ENCODE peak calls at places on chromosomes 2 and 18, in eight cellular contexts. S, A, E, U, K, M, C and B are unnamed samples.

GRCh38 chr18:46660955-46661749 is 4.1 kb upstream of the LOXHD1 start:
- DNase-seq in K (peak), C (peak), S (peak), A (no peak), U (no peak), E (peak), M (peak), B (peak)

GRCh38 chr18:24128700-24129099 is 10.2 kb upstream of the CABYR start:
- DNase-seq in U (no peak), A (no peak), K (no peak), M (no peak), S (no peak), E (peak), C (no peak), B (no peak)

GRCh38 chr18:58556333-58557012 is 72.4 kb downstream of the ALPK2 start:
- DNase-seq in S (no peak), K (peak), C (no peak), A (no peak), U (peak), M (peak), E (no peak), B (peak)

GRCh38 chr2:218983263-218983970 is 1.6 kb downstream of the FEV start:
- DNase-seq in C (no peak), A (no peak), S (no peak), E (no peak), K (no peak), U (no peak), M (peak), B (no peak)

GRCh38 chr2:173076557-173077345 is 1.1 kb downstream of the MAP3K20 start:
- DNase-seq in E (peak), S (peak), M (peak), C (peak), A (peak), K (peak), U (no peak), B (peak)

GRCh38 chr2:24382363-24383021 is 22.2 kb upstream of the ITSN2 start:
- DNase-seq in E (peak), K (peak), A (peak), C (peak), U (peak), S (peak), M (peak), B (peak)

GRCh38 chr2:221276033-221276432 is 296.1 kb downstream of the EPHA4 start:
- DNase-seq in E (no peak), K (no peak), U (no peak), M (no peak), A (no peak), C (no peak), S (no peak), B (no peak)

GRCh38 chr18:48709371-48709770 is 170.5 kb downstream of the CTIF start:
- DNase-seq in K (no peak), C (no peak), M (peak), A (no peak), S (no peak), U (no peak), E (no peak), B (no peak)

GRCh38 chr2:192354512-192355244 is 159.9 kb upstream of the TMEFF2 start:
- DNase-seq in C (no peak), E (no peak), S (no peak), U (no peak), A (no peak), K (no peak), M (no peak), B (no peak)

GRCh38 chr2:120712180-120712678 is 23.4 kb upstream of the GLI2 start:
- DNase-seq in K (no peak), C (no peak), M (peak), A (no peak), U (no peak), E (peak), S (no peak), B (peak)

GRCh38 chr2:31429759-31430438 is 15.4 kb upstream of the XDH start:
- DNase-seq in S (no peak), C (no peak), A (no peak), M (no peak), K (no peak), E (peak), U (no peak), B (no peak)

GRCh38 chr2:3024401-3024935 is 353.1 kb downstream of the EIPR1 start:
- DNase-seq in U (no peak), C (no peak), S (no peak), M (peak), A (no peak), K (no peak), E (no peak), B (no peak)

GRCh38 chr2:205995260-205995659 is 90.7 kb downstream of the INO80D start:
- DNase-seq in E (no peak), C (no peak), A (no peak), S (no peak), K (no peak), M (no peak), U (no peak), B (no peak)

GRCh38 chr2:56713161-56713676 is 529.4 kb downstream of the CCDC85A start:
- DNase-seq in S (no peak), K (peak), E (peak), U (no peak), C (no peak), A (no peak), M (no peak), B (no peak)

GRCh38 chr2:43717323-43717722 is 41.1 kb upstream of the C1GALT1C1L start:
- DNase-seq in E (no peak), M (no peak), S (no peak), K (no peak), U (no peak), A (no peak), C (no peak), B (no peak)

GRCh38 chr2:39682078-39682477 is 16.4 kb downstream of the TMEM178A start:
- DNase-seq in E (no peak), A (no peak), S (no peak), K (no peak), C (no peak), U (no peak), M (no peak), B (peak)

GRCh38 chr18:54945726-54946125 is 13.5 kb downstream of the CCDC68 start:
- DNase-seq in M (no peak), K (no peak), A (no peak), S (no peak), E (no peak), U (no peak), C (no peak), B (no peak)

DNA sequence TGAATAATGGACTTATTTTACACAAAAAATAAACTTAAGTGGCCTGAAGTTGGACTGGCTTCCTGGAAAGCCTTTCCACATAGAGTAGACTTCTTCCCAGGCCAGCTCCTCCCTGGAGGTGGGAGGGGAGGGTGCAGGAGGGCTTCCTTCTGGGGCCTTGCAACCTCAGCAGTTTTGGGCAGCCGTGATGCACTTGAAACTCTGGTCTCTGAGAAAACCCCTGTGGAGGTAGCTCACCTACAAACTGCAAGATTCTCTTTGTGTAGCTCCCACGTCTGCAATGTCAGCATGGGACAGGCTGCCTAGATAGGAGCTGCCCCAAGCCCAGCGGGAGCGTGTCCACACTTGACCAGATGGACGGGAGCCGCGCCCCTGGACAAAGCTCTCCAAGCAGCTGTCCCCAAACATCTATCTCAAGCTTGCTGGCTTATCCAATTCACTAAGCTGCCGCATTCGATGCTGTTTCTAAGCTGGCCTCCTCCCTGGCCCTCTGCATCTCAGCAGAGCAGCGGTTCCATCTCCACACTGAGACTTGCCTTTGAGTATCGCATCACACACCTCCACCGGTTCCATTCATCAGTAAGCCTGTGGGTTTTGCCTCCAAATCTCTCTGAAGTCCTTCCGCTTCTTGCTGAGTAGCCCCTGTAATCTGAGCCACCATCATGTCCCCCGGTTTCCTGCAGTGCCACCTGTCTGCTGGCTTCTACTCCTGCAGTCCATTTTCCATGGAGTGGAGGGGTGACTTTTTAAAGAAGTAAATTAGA is 1.6 kb upstream of the LPIN1 start:
- DNase-seq in K (peak), C (no peak), S (peak), U (peak), E (peak), A (peak), M (peak), B (peak)
- TF ChIP-seq CTCF in K (peak), C (peak), S (peak), U (peak), E (peak), A (peak), M (peak), B (peak)

GRCh38 chr2:223654384-223654915 is 52.3 kb upstream of the SCG2 start:
- DNase-seq in E (peak), K (no peak), M (no peak), S (no peak), A (no peak), U (no peak), C (no peak), B (peak)
- TF ChIP-seq CTCF in E (no peak), K (no peak), M (no peak), S (no peak), A (no peak), U (no peak), C (no peak), B (no peak)

DNA sequence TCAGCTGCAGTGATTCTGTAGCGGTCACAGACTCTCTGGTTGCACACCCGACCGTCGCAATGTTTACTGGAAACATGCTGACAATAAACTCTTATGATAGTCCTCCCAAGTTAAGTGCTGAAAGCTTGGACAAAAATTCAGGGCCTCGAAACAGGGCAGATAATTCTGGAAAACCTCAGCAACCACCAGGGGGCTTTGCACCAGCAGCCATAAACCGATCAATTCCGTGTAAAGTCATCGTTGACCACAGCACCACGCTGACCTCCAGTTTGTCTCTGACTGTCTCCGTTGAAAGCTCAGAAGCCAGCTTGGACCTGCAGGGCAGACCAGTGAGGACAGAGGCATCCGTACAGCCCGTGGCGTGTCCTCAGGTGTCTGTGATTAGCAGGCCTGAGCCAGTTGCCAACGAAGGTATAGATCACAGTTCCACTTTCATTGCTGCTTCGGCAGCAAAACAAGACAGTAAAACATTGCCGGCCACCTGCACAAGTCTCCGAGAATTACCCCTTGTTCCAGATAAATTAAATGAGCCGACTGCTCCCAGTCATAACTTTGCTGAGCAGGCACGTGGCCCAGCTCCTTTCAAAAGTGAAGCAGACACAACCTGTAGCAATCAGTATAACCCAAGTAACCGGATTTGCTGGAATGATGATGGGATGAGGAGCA is 166.1 kb downstream of the ASXL3 start:
- DNase-seq in S (no peak), C (no peak), U (no peak), A (no peak), K (no peak), M (peak), E (no peak), B (no peak)
- TF ChIP-seq CTCF in S (no peak), C (no peak), U (no peak), A (no peak), K (no peak), M (peak), E (no peak), B (no peak)

GRCh38 chr2:8002765-8003393 is 679.0 kb upstream of the ID2 start:
- DNase-seq in E (no peak), K (no peak), M (no peak), U (no peak), C (no peak), A (no peak), S (no peak), B (no peak)

GRCh38 chr2:8004250-8004681 is 677.6 kb upstream of the ID2 start:
- DNase-seq in K (no peak), A (peak), M (no peak), S (peak), C (no peak), E (peak), U (no peak), B (peak)

GRCh38 chr2:7999683-8000476 is 682.0 kb upstream of the ID2 start:
- DNase-seq in A (no peak), M (no peak), K (no peak), C (no peak), S (peak), U (no peak), E (no peak), B (no peak)

GRCh38 chr2:8003462-8004075 is 678.3 kb upstream of the ID2 start:
- DNase-seq in E (peak), S (peak), K (peak), M (no peak), A (peak), C (peak), U (no peak), B (peak)

GRCh38 chr2:8000861-8001260 is 681.0 kb upstream of the ID2 start:
- DNase-seq in C (no peak), E (peak), A (no peak), M (no peak), S (no peak), U (peak), K (no peak), B (no peak)
- TF ChIP-seq CTCF in C (no peak), E (peak), A (peak), M (peak), S (no peak), U (no peak), K (peak), B (peak)

GRCh38 chr2:171571721-171572120 is 49.4 kb downstream of the CYBRD1 start:
- DNase-seq in K (no peak), U (no peak), S (no peak), M (no peak), A (no peak), E (no peak), C (no peak), B (no peak)

GRCh38 chr2:171566099-171566498 is 43.8 kb downstream of the CYBRD1 start:
- DNase-seq in E (no peak), M (no peak), A (no peak), C (no peak), U (no peak), S (no peak), K (no peak), B (peak)

GRCh38 chr2:171566753-171567152 is 44.5 kb downstream of the CYBRD1 start:
- DNase-seq in K (no peak), U (no peak), C (no peak), E (no peak), S (no peak), A (no peak), M (no peak), B (no peak)

GRCh38 chr2:171564463-171564862 is 42.2 kb downstream of the CYBRD1 start:
- DNase-seq in C (no peak), E (peak), U (no peak), M (no peak), A (no peak), S (no peak), K (no peak), B (peak)

GRCh38 chr2:171568085-171568484 is 45.8 kb downstream of the CYBRD1 start:
- DNase-seq in S (no peak), C (no peak), K (no peak), A (no peak), M (no peak), E (no peak), U (no peak), B (no peak)
- TF ChIP-seq CTCF in S (no peak), C (no peak), K (no peak), A (peak), M (peak), E (no peak), U (no peak), B (no peak)

DNA sequence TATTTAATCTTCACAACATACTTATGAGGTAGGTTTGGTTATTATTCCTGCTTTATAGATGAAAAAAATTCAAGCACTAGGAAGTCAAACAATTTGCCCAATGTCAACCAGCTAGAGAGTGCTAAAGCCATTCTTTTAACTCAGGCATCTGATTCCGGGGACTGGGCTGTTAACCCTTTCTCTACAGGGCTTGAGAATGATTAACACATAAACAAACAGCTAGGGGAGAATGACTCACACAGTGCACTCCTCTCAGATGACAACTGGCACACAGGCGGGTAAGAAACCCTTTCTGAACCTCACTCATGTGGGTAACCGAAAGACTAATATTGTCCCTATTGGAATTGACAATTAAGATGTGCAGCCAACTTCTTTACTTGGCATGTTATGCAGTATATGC is 86.3 kb upstream of the FSHR start:
- DNase-seq in U (no peak), M (no peak), K (no peak), A (no peak), C (no peak), S (no peak), E (peak), B (peak)
- TF ChIP-seq CTCF in U (no peak), M (no peak), K (no peak), A (no peak), C (no peak), S (no peak), E (no peak), B (no peak)

GRCh38 chr2:239307921-239308620 is 92.7 kb downstream of the HDAC4 start:
- DNase-seq in K (no peak), E (no peak), U (no peak), S (no peak), M (peak), A (no peak), C (no peak), B (no peak)

GRCh38 chr2:239310401-239311061 is 90.3 kb downstream of the HDAC4 start:
- DNase-seq in M (peak), U (no peak), E (no peak), A (no peak), C (no peak), K (no peak), S (peak), B (no peak)

GRCh38 chr2:239307221-239307569 is 93.6 kb downstream of the HDAC4 start:
- DNase-seq in U (no peak), S (no peak), E (no peak), C (no peak), K (no peak), A (no peak), M (peak), B (no peak)

GRCh38 chr2:239309398-239310245 is 91.2 kb downstream of the HDAC4 start:
- DNase-seq in C (no peak), E (no peak), A (no peak), M (peak), S (peak), U (no peak), K (no peak), B (no peak)

GRCh38 chr2:239308696-239309397 is 92.0 kb downstream of the HDAC4 start:
- DNase-seq in E (peak), S (peak), A (no peak), M (peak), K (peak), U (no peak), C (no peak), B (no peak)
- TF ChIP-seq CTCF in E (no peak), S (no peak), A (no peak), M (no peak), K (no peak), U (no peak), C (no peak), B (no peak)

DNA sequence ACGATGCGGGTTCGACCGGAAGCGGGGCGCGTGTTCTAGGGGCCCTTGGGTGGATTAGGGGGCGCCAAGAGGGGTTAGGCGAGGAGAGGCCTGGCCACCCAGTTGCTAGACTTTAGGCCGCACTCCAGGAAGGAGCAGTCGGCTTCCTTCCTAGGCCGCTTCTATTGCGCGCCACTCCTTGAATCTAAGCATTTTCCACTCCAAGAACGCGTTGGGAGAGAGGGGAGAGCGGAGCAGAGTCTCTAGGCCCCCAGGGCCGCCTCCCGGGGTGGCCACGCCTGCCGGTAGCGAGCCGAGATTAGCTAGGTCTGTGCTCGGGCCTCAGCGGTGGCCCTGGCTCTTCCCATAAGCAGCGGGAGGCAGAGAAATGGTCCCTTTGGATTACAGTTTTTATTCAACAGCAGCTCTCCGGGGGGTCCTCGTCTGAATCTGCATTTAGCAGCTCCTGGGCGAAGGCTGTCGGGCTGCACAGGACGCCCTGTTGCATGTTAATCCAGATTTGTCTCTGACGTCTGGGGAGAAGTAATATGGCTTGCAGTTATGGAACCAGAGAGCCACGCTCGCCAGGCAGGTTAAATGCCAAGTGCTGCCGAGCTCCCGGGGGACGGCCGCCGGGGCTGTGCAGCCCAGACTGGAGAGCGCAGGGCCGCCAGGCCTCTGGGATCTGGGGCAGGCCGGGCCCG is 11.4 kb downstream of the MEIS1 start:
- DNase-seq in S (peak), A (no peak), M (peak), C (peak), U (no peak), E (no peak), K (peak), B (peak)
- TF ChIP-seq CTCF in S (no peak), A (no peak), M (peak), C (no peak), U (no peak), E (no peak), K (no peak), B (no peak)

DNA sequence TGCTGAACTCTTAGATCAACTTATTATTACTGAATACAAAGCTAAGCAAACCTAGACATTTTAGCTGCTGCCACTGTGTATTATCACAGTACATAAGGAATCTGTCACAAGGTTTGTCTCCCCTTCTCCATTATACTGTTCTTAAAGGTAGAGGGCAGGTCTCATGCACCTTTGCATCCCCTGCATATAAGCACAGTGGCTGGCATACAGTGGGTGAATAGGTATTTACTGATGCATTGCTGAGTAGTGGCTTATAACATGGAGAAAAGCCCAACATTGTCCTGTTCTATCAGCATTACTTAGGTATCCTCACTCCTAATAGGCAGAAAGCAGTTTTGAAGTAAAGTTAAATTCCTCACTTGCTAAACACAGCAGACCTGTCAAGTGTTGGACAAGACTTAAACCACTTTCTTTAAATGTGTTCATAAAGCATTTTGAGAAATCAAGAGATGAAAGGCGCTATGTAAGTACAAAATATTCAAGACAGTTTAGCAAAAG is 43.6 kb downstream of the SF3B1 start:
- DNase-seq in C (no peak), M (no peak), E (no peak), K (no peak), S (no peak), A (no peak), U (no peak), B (no peak)
- TF ChIP-seq CTCF in C (no peak), M (no peak), E (no peak), K (no peak), S (no peak), A (no peak), U (no peak), B (no peak)

GRCh38 chr18:75130591-75131274 is 78.2 kb downstream of the PTGR3 start:
- DNase-seq in U (no peak), A (no peak), E (peak), S (no peak), K (no peak), C (no peak), M (peak), B (peak)
- TF ChIP-seq CTCF in U (no peak), A (no peak), E (peak), S (no peak), K (peak), C (no peak), M (no peak), B (peak)